ENCODE peak calls at places on chromosomes 5 and 9, in seven cellular contexts. P, S, B, J, H, D and Z are unnamed samples.

GRCh38 chr5:5348135-5348534 is 74.3 kb upstream of the ICE1 start:
- DNase-seq in J (no peak), S (no peak), H (no peak), B (no peak), D (no peak), P (no peak), Z (no peak)

GRCh38 chr9:131668439-131669233 is 71.2 kb downstream of the RAPGEF1 start:
- DNase-seq in D (peak), B (no peak), H (no peak), P (peak), J (no peak), S (peak), Z (no peak)

GRCh38 chr9:1231998-1232919 is 182.1 kb downstream of the DMRT2 start:
- DNase-seq in D (no peak), J (peak), H (peak), S (no peak), P (peak), B (no peak), Z (peak)

GRCh38 chr5:80837679-80838078 is 122.5 kb upstream of the RASGRF2 start:
- DNase-seq in S (no peak), P (no peak), D (no peak), B (no peak), J (no peak), H (no peak), Z (no peak)

GRCh38 chr5:94562327-94562971 is 56.0 kb downstream of the KIAA0825 start:
- DNase-seq in S (no peak), D (no peak), B (no peak), P (no peak), J (no peak), H (peak), Z (no peak)

GRCh38 chr5:169013846-169014245 is 287.1 kb downstream of the SLIT3 start:
- DNase-seq in H (peak), D (no peak), B (no peak), P (peak), S (no peak), J (no peak), Z (no peak)

GRCh38 chr5:133607451-133607850 is 4.9 kb downstream of the FSTL4 start:
- DNase-seq in P (no peak), B (no peak), D (no peak), J (no peak), S (no peak), H (no peak), Z (no peak)

GRCh38 chr5:60687927-60688720 is 11.8 kb downstream of the DEPDC1B start:
- DNase-seq in P (peak), S (no peak), H (peak), B (no peak), J (peak), D (no peak), Z (peak)

GRCh38 chr5:111595425-111595824 is 83.1 kb upstream of the STARD4 start:
- DNase-seq in P (no peak), S (no peak), J (no peak), H (no peak), B (no peak), D (no peak), Z (no peak)

GRCh38 chr5:111857633-111858032 is 100.6 kb upstream of the NREP start:
- DNase-seq in S (no peak), P (no peak), B (no peak), D (no peak), J (no peak), H (peak), Z (no peak)

GRCh38 chr5:9284781-9285307 is 261.0 kb downstream of the SEMA5A start:
- DNase-seq in J (no peak), P (no peak), D (no peak), S (no peak), B (no peak), H (no peak), Z (no peak)

GRCh38 chr9:120387257-120387999 is 192.5 kb downstream of the CDK5RAP2 start:
- DNase-seq in J (peak), H (no peak), D (no peak), S (no peak), P (no peak), B (no peak), Z (no peak)

GRCh38 chr5:132099073-132099748 is 25.6 kb downstream of the CSF2 start:
- DNase-seq in J (no peak), B (no peak), P (no peak), S (no peak), D (no peak), H (no peak), Z (no peak)

GRCh38 chr5:93062548-93062947 is 518.5 kb downstream of the NR2F1-AS1 start:
- DNase-seq in H (peak), S (no peak), J (no peak), D (no peak), P (peak), B (no peak), Z (peak)

GRCh38 chr5:125696762-125697161 is 726.4 kb upstream of the GRAMD2B start:
- DNase-seq in D (no peak), H (peak), B (no peak), J (no peak), S (peak), P (peak), Z (no peak)

GRCh38 chr9:6876195-6876594 is 118.4 kb downstream of the KDM4C start:
- DNase-seq in B (no peak), P (no peak), H (peak), S (no peak), D (no peak), J (no peak), Z (no peak)

GRCh38 chr5:62051747-62052146 is 254.3 kb upstream of the KIF2A start:
- DNase-seq in H (no peak), P (no peak), D (no peak), S (no peak), J (no peak), B (no peak), Z (no peak)

GRCh38 chr5:118723021-118723338 is 265.4 kb downstream of the DTWD2 start:
- DNase-seq in P (no peak), S (no peak), J (no peak), B (no peak), H (no peak), D (no peak), Z (no peak)

GRCh38 chr9:111940697-111941096 is 44.1 kb downstream of the UGCG start:
- DNase-seq in B (no peak), H (no peak), D (no peak), J (no peak), P (no peak), S (no peak), Z (no peak)

GRCh38 chr9:134660407-134660806 is 18.8 kb downstream of the COL5A1 start:
- DNase-seq in H (no peak), J (no peak), B (no peak), D (no peak), P (no peak), S (no peak), Z (no peak)

GRCh38 chr9:83034587-83034986 is 28.4 kb downstream of the RASEF start:
- DNase-seq in H (peak), B (no peak), P (peak), D (no peak), J (no peak), S (no peak), Z (no peak)